ENCODE peak calls at places on chromosomes 5 and 9, in seven cellular contexts. W is AML-193, M is cardiac fibroblast, D is prostate gland, B is H54, F is B cell, A is T-helper 2 cell. I is an unnamed sample.

GRCh38 chr5:96113170-96113939 is 151.7 kb upstream of the ELL2 start:
- DNase-seq in W (no peak), M (no peak), D (peak; percentile 76), B (no peak), F (no peak), A (peak; percentile 23), I (no peak)

GRCh38 chr9:129355641-129356040 is 177.6 kb upstream of the IER5L start:
- DNase-seq in W (no peak), M (no peak), D (no peak), B (no peak), F (no peak), A (no peak), I (no peak)

GRCh38 chr9:9912459-9912858 is 700.3 kb downstream of the PTPRD start:
- DNase-seq in W (no peak), M (no peak), D (no peak), B (no peak), F (no peak), A (no peak), I (no peak)

GRCh38 chr5:111787006-111787405 is 30.0 kb upstream of the NREP start:
- DNase-seq in W (no peak), M (no peak), D (no peak), B (no peak), F (no peak), A (no peak), I (no peak)

GRCh38 chr5:76692274-76692540 is 23.7 kb upstream of the F2R start:
- DNase-seq in W (no peak), M (no peak), D (no peak), B (no peak), F (no peak), A (no peak), I (no peak)

GRCh38 chr9:16154570-16155078 is 601.8 kb downstream of the CCDC171 start:
- DNase-seq in W (no peak), M (no peak), D (peak; percentile 30), B (no peak), F (no peak), A (peak; percentile 55), I (peak; percentile 21)

GRCh38 chr5:92927291-92927778 is 653.7 kb downstream of the NR2F1-AS1 start:
- DNase-seq in W (no peak), M (no peak), D (no peak), B (no peak), F (no peak), A (no peak), I (no peak)

GRCh38 chr5:141692919-141693848 is 11.2 kb upstream of the ARAP3 start:
- DNase-seq in W (no peak), M (no peak), D (no peak), B (peak; percentile 65), F (no peak), A (peak; percentile 95), I (peak; percentile 76)

GRCh38 chr9:121609845-121610637 is 41.4 kb upstream of the DAB2IP start:
- DNase-seq in W (no peak), M (peak; percentile 56), D (peak; percentile 48), B (peak; percentile 99), F (no peak), A (no peak), I (peak; percentile 66)

GRCh38 chr9:134179595-134179917 is 15.2 kb upstream of the RNU6ATAC start:
- DNase-seq in W (no peak), M (no peak), D (no peak), B (no peak), F (no peak), A (no peak), I (no peak)

GRCh38 chr5:159073030-159073429 is 26.7 kb downstream of the EBF1 start:
- DNase-seq in W (no peak), M (no peak), D (no peak), B (no peak), F (no peak), A (no peak), I (no peak)

GRCh38 chr9:124339603-124340146 is 75.6 kb downstream of the PSMB7 start:
- DNase-seq in W (no peak), M (no peak), D (no peak), B (no peak), F (peak; percentile 23), A (no peak), I (no peak)

GRCh38 chr5:179588166-179588565 is 35.3 kb downstream of the HNRNPH1 start:
- DNase-seq in W (no peak), M (no peak), D (no peak), B (no peak), F (no peak), A (no peak), I (no peak)

GRCh38 chr5:33476992-33477391 is 36.2 kb downstream of the TARS1 start:
- DNase-seq in W (no peak), M (no peak), D (no peak), B (no peak), F (no peak), A (no peak), I (no peak)

GRCh38 chr9:16985559-16986348 is 115.3 kb upstream of the BNC2 start:
- DNase-seq in W (no peak), M (peak; percentile 51), D (peak; percentile 6), B (no peak), F (no peak), A (no peak), I (peak; percentile 67)

GRCh38 chr5:463952-464351 is 21.0 kb downstream of the EXOC3 start:
- DNase-seq in W (no peak), M (no peak), D (no peak), B (no peak), F (peak; percentile 75), A (peak; percentile 82), I (no peak)

GRCh38 chr5:137496919-137497318 is 2.2 kb downstream of the SPOCK1 start:
- DNase-seq in W (no peak), M (no peak), D (no peak), B (no peak), F (no peak), A (no peak), I (no peak)

GRCh38 chr5:1901081-1901480 is 18.4 kb upstream of the IRX4 start:
- DNase-seq in W (no peak), M (no peak), D (no peak), B (no peak), F (no peak), A (no peak), I (no peak)

GRCh38 chr5:57335092-57335491 is 147.5 kb downstream of the ACTBL2 start:
- DNase-seq in W (no peak), M (no peak), D (no peak), B (no peak), F (no peak), A (no peak), I (peak; percentile 52)

GRCh38 chr5:8827701-8828100 is 718.2 kb downstream of the SEMA5A start:
- DNase-seq in W (no peak), M (peak; percentile 39), D (no peak), B (no peak), F (no peak), A (no peak), I (no peak)

GRCh38 chr5:74673011-74673790 is 11.8 kb upstream of the HEXB start:
- DNase-seq in W (peak; percentile 47), M (peak; percentile 65), D (no peak), B (no peak), F (no peak), A (peak; percentile 24), I (peak; percentile 31)

GRCh38 chr9:16002816-16003215 is 450.0 kb downstream of the CCDC171 start:
- DNase-seq in W (no peak), M (peak; percentile 16), D (no peak), B (no peak), F (no peak), A (no peak), I (no peak)

GRCh38 chr5:59682542-59682941 is 211.0 kb downstream of the PDE4D start:
- DNase-seq in W (no peak), M (no peak), D (no peak), B (no peak), F (no peak), A (no peak), I (no peak)

GRCh38 chr9:130036099-130036498 is 6.9 kb downstream of the FNBP1 start:
- DNase-seq in W (no peak), M (peak; percentile 56), D (no peak), B (no peak), F (no peak), A (peak; percentile 54), I (peak; percentile 28)

GRCh38 chr9:109652971-109653370 is 127.0 kb upstream of the PALM2AKAP2 start:
- DNase-seq in W (no peak), M (peak; percentile 52), D (no peak), B (peak; percentile 47), F (no peak), A (peak; percentile 6), I (peak; percentile 27)

GRCh38 chr5:173383711-173384110 is 55.5 kb upstream of the STC2 start:
- DNase-seq in W (no peak), M (no peak), D (no peak), B (no peak), F (no peak), A (no peak), I (no peak)

GRCh38 chr9:107620801-107621200 is 131.2 kb upstream of the KLF4 start:
- DNase-seq in W (no peak), M (no peak), D (peak; percentile 87), B (no peak), F (no peak), A (no peak), I (no peak)

GRCh38 chr9:20403346-20403745 is 219.0 kb downstream of the MLLT3 start:
- DNase-seq in W (no peak), M (no peak), D (no peak), B (no peak), F (no peak), A (peak; percentile 77), I (no peak)

GRCh38 chr9:129416831-129417604 is 203.9 kb downstream of the C9orf50 start:
- DNase-seq in W (no peak), M (no peak), D (no peak), B (no peak), F (no peak), A (no peak), I (no peak)

GRCh38 chr5:122434120-122434519 is 122.1 kb downstream of the SNCAIP start:
- DNase-seq in W (no peak), M (no peak), D (peak; percentile 13), B (no peak), F (no peak), A (no peak), I (no peak)

GRCh38 chr9:115359011-115359780 is 241.2 kb upstream of the TNC start:
- DNase-seq in W (no peak), M (no peak), D (no peak), B (no peak), F (no peak), A (no peak), I (no peak)

GRCh38 chr9:121670447-121670846 is 19.0 kb downstream of the DAB2IP start:
- DNase-seq in W (no peak), M (peak; percentile 93), D (no peak), B (no peak), F (no peak), A (no peak), I (no peak)

GRCh38 chr5:6829150-6829784 is 116.0 kb downstream of the TENT4A start:
- DNase-seq in W (no peak), M (no peak), D (no peak), B (peak; percentile 38), F (no peak), A (peak; percentile 89), I (peak; percentile 21)

GRCh38 chr9:108860354-108860753 is 1.7 kb upstream of the ACTL7A start:
- DNase-seq in W (peak; percentile 10), M (peak; percentile 24), D (no peak), B (no peak), F (no peak), A (no peak), I (no peak)

GRCh38 chr5:127358782-127359181 is 68.2 kb downstream of the MEGF10 start:
- DNase-seq in W (no peak), M (peak; percentile 26), D (no peak), B (no peak), F (no peak), A (no peak), I (peak; percentile 8)

GRCh38 chr9:123421211-123421585 is 65.2 kb downstream of the CRB2 start:
- DNase-seq in W (no peak), M (no peak), D (no peak), B (no peak), F (no peak), A (no peak), I (no peak)

GRCh38 chr9:33943389-33943788 is 105.3 kb downstream of the UBAP2 start:
- DNase-seq in W (no peak), M (peak; percentile 37), D (no peak), B (no peak), F (no peak), A (no peak), I (no peak)

GRCh38 chr5:14728109-14728938 is 63.8 kb downstream of the OTULIN start:
- DNase-seq in W (no peak), M (no peak), D (no peak), B (no peak), F (no peak), A (no peak), I (no peak)

I was measured in hepatic stellate cell.